ENCODE peak calls at places on chromosomes 2 and 18, in five cellular contexts. K is GM12865, Q is gastrocnemius medialis, T is keratinocyte, E is kidney epithelial cell. P is an unnamed sample.

GRCh38 chr2:8086342-8086741 is 595.5 kb upstream of the ID2 start:
- DNase-seq in K (no peak), Q (no peak), T (no peak), E (no peak), P (no peak)

GRCh38 chr2:173171924-173172643 is 96.4 kb downstream of the MAP3K20 start:
- DNase-seq in K (no peak), Q (no peak), T (no peak), E (no peak), P (no peak)

GRCh38 chr18:46171331-46171730 is 67.1 kb downstream of the HAUS1 start:
- DNase-seq in K (no peak), Q (no peak), T (no peak), E (no peak), P (no peak)

GRCh38 chr2:39625193-39625926 is 40.4 kb upstream of the TMEM178A start:
- DNase-seq in K (no peak), Q (no peak), T (no peak), E (no peak), P (no peak)

GRCh38 chr2:21372654-21373053 is 248.9 kb downstream of the TDRD15 start:
- DNase-seq in K (peak), Q (no peak), T (no peak), E (no peak), P (no peak)

GRCh38 chr2:24818721-24819167 is 25.5 kb downstream of the CENPO start:
- DNase-seq in K (no peak), Q (no peak), T (no peak), E (no peak), P (no peak)

GRCh38 chr18:78924301-78925192 is 55.1 kb upstream of the SALL3 start:
- DNase-seq in K (no peak), Q (no peak), T (no peak), E (no peak), P (no peak)

GRCh38 chr2:156021326-156022040 is 311.0 kb downstream of the NR4A2 start:
- DNase-seq in K (no peak), Q (no peak), T (no peak), E (no peak), P (no peak)

GRCh38 chr2:24873619-24874018 is 46.4 kb downstream of the ADCY3 start:
- DNase-seq in K (no peak), Q (no peak), T (no peak), E (no peak), P (no peak)

GRCh38 chr2:70087703-70088507 is 628 bp downstream of the PCBP1 start:
- DNase-seq in K (peak), Q (peak), T (peak), E (no peak), P (no peak)

GRCh38 chr2:216064014-216064630 is 17.5 kb downstream of the PECR start:
- DNase-seq in K (no peak), Q (no peak), T (no peak), E (no peak), P (no peak)

GRCh38 chr2:109031481-109032228 is 42.6 kb upstream of the EDAR start:
- DNase-seq in K (peak), Q (no peak), T (no peak), E (no peak), P (no peak)

GRCh38 chr2:191901031-191901430 is 54.1 kb upstream of the CAVIN2 start:
- DNase-seq in K (no peak), Q (no peak), T (no peak), E (no peak), P (no peak)

GRCh38 chr18:13804305-13804704 is 19.6 kb upstream of the MC5R start:
- DNase-seq in K (peak), Q (no peak), T (no peak), E (no peak), P (no peak)

GRCh38 chr2:28175028-28175427 is 217.6 kb upstream of the FOSL2 start:
- DNase-seq in K (peak), Q (no peak), T (no peak), E (no peak), P (no peak)

GRCh38 chr2:224448236-224448635 is 46.3 kb upstream of the FAM124B start:
- DNase-seq in K (no peak), Q (no peak), T (no peak), E (no peak), P (no peak)

GRCh38 chr2:145593991-145594702 is 1074.2 kb upstream of the ZEB2 start:
- DNase-seq in K (no peak), Q (no peak), T (no peak), E (peak), P (peak)

GRCh38 chr18:12027046-12027445 is 45.7 kb downstream of the IMPA2 start:
- DNase-seq in K (no peak), Q (peak), T (peak), E (no peak), P (no peak)

GRCh38 chr2:96156011-96156820 is 11.0 kb upstream of the DUSP2 start:
- DNase-seq in K (peak), Q (no peak), T (no peak), E (no peak), P (no peak)

GRCh38 chr2:219486424-219486959 is 12.2 kb upstream of the GMPPA start:
- DNase-seq in K (no peak), Q (peak), T (no peak), E (no peak), P (no peak)

GRCh38 chr2:37847792-37848191 is 77.3 kb upstream of the RMDN2 start:
- DNase-seq in K (no peak), Q (no peak), T (no peak), E (no peak), P (no peak)

GRCh38 chr18:3340682-3341097 is 78.8 kb downstream of the MYL12B start:
- DNase-seq in K (no peak), Q (no peak), T (no peak), E (peak), P (peak)

GRCh38 chr18:75216212-75216925 is 5.8 kb downstream of the TSHZ1 start:
- DNase-seq in K (no peak), Q (no peak), T (no peak), E (no peak), P (no peak)

GRCh38 chr2:174722942-174723598 is 41.2 kb downstream of the CHRNA1 start:
- DNase-seq in K (no peak), Q (no peak), T (no peak), E (no peak), P (no peak)

GRCh38 chr2:205860146-205860545 is 177.8 kb downstream of the NRP2 start:
- DNase-seq in K (no peak), Q (no peak), T (no peak), E (no peak), P (no peak)

GRCh38 chr2:59025157-59025757 is 784.1 kb upstream of the FANCL start:
- DNase-seq in K (peak), Q (no peak), T (no peak), E (no peak), P (no peak)

GRCh38 chr2:117190856-117191255 is 623.6 kb upstream of the DDX18 start:
- DNase-seq in K (no peak), Q (no peak), T (no peak), E (no peak), P (no peak)

GRCh38 chr2:43356774-43357173 is 130.4 kb upstream of the ZFP36L2 start:
- DNase-seq in K (no peak), Q (no peak), T (no peak), E (no peak), P (no peak)

GRCh38 chr2:207879536-207879935 is 109.8 kb upstream of the FZD5 start:
- DNase-seq in K (no peak), Q (no peak), T (no peak), E (no peak), P (no peak)

GRCh38 chr2:101627284-101628049 is 70.0 kb upstream of the MAP4K4 start:
- DNase-seq in K (no peak), Q (no peak), T (no peak), E (no peak), P (no peak)

GRCh38 chr18:58611471-58612131 is 17.3 kb downstream of the ALPK2 start:
- DNase-seq in K (no peak), Q (no peak), T (no peak), E (peak), P (peak)

GRCh38 chr18:46068763-46069162 is 3.3 kb downstream of the PSTPIP2 start:
- DNase-seq in K (no peak), Q (no peak), T (no peak), E (no peak), P (no peak)

GRCh38 chr2:197281421-197281820 is 29.2 kb downstream of the ANKRD44 start:
- DNase-seq in K (no peak), Q (no peak), T (no peak), E (no peak), P (no peak)

GRCh38 chr2:12277305-12278034 is 439.3 kb upstream of the TRIB2 start:
- DNase-seq in K (no peak), Q (no peak), T (no peak), E (no peak), P (no peak)

GRCh38 chr2:55051026-55051866 is 995 bp upstream of the RTN4 start:
- DNase-seq in K (peak), Q (peak), T (peak), E (peak), P (peak)

GRCh38 chr2:55054476-55054875 is 4.2 kb upstream of the RTN4 start:
- DNase-seq in K (peak), Q (no peak), T (no peak), E (no peak), P (no peak)

GRCh38 chr2:55050133-55050994 is at the start of gene RTN4:
- DNase-seq in K (peak), Q (peak), T (peak), E (peak), P (peak)

GRCh38 chr2:55054076-55054475 is 3.8 kb upstream of the RTN4 start:
- DNase-seq in K (peak), Q (no peak), T (no peak), E (no peak), P (no peak)

DNA sequence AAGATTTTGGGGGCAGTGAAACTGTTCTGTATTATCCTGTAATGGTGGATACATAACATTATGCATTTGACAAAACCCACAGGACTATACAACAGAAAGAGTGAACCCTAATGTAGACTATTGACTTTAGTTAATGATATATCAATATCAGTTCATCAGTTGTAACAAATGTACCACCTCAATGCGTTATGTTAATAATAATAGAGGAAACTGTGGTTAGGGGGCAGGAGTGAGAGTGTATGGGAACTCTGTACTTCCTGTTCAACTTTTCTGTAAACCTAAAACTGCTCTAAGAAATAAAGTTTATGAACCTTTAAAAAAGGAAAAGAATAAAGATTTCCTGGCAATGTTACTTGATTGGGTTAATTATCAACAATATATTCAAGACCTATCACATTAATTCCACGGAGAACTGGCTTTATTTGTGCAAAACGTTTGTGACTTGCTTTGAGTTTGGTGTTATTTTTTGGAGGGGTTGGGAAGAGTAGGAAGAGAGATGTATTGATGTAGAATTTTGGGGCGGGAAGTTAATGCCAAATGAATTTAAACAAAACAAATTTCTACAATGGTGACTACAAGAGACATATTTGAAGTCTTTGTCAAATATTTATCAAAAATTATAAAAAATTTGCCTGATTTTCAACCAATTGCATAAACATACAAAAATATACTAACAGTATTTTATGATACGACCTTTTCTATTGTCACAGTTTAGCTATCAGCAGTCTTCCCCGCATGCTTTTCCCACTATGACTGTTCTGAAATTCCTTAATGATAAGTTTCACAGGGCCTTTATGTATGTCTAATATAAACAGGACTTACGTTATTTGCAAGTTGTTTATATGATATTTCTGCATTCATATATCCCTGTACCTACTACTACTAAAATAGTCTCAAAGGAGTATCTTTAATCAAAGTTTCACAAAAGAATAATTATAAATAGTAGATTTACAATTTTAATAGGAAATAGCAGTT is 2.1 kb upstream of the RTN4 start:
- DNase-seq in K (no peak), Q (no peak), T (no peak), E (no peak), P (no peak)
- TF ChIP-seq CTCF in K (no peak), Q (no peak), T (no peak), E (no peak), P (no peak)

DNA sequence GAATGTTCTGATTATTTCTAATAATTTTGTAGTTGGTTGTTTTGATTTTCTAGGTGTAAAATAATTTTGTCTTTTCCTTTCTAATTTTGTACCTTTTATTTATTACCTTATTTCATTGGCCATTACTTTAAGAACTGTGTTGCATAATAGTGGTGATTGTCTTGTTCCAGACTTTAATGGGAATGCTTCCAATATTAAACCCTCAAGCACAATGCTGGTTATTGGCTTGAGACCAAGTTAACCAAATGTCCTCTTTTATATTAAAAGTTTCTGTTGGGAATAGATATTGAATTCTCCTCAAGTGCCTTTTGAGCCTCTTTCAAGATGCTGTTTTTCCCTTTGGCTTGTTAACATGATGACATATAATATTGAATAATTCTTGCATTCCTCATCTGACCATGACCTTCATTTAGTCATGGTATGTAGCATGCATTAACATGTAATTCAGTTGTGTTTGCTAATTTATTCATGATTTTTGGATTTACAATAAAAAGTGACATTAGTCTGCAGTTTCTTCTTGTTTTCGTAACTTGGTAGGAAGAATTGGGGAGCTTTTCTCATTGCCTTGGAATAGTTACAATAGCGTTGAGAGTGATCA is 141.7 kb downstream of the DIS3L2 start:
- DNase-seq in K (no peak), Q (no peak), T (no peak), E (no peak), P (no peak)
- TF ChIP-seq CTCF in K (no peak), Q (no peak), T (no peak), E (no peak), P (no peak)

DNA sequence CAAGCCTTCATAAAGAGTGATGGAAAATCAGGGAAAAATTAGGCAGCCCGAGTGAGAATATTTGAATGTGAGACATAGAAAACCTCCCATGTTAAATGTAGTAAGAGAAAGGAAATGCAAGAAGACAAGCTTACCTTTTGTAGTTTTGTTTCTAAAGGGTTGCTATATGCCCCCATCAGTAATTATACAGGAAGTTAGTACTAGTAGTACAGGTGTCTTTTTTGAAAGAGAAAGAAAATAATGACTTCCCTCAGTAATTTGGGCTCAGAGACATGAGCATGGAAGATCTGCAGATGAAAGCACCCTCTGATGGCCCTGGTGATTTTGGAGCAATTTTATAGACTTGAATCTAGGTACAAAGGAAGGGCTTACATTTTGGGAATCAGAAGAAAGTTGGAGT is 80.8 kb downstream of the RHBDD1 start:
- DNase-seq in K (peak), Q (no peak), T (no peak), E (no peak), P (no peak)
- TF ChIP-seq CTCF in K (no peak), Q (no peak), T (no peak), E (no peak), P (no peak)

GRCh38 chr2:231716641-231717280 is 8.4 kb downstream of the PTMA start:
- DNase-seq in K (peak), Q (no peak), T (no peak), E (no peak), P (no peak)

GRCh38 chr2:231714639-231715498 is 6.5 kb downstream of the PTMA start:
- DNase-seq in K (peak), Q (peak), T (no peak), E (no peak), P (no peak)

GRCh38 chr2:231713738-231714638 is 5.7 kb downstream of the PTMA start:
- DNase-seq in K (peak), Q (peak), T (no peak), E (no peak), P (no peak)

GRCh38 chr2:231715988-231716616 is 7.8 kb downstream of the PTMA start:
- DNase-seq in K (peak), Q (no peak), T (no peak), E (no peak), P (no peak)

GRCh38 chr2:231715499-231715837 is 7.1 kb downstream of the PTMA start:
- DNase-seq in K (no peak), Q (no peak), T (no peak), E (no peak), P (no peak)
- TF ChIP-seq CTCF in K (no peak), Q (peak), T (no peak), E (no peak), P (no peak)

DNA sequence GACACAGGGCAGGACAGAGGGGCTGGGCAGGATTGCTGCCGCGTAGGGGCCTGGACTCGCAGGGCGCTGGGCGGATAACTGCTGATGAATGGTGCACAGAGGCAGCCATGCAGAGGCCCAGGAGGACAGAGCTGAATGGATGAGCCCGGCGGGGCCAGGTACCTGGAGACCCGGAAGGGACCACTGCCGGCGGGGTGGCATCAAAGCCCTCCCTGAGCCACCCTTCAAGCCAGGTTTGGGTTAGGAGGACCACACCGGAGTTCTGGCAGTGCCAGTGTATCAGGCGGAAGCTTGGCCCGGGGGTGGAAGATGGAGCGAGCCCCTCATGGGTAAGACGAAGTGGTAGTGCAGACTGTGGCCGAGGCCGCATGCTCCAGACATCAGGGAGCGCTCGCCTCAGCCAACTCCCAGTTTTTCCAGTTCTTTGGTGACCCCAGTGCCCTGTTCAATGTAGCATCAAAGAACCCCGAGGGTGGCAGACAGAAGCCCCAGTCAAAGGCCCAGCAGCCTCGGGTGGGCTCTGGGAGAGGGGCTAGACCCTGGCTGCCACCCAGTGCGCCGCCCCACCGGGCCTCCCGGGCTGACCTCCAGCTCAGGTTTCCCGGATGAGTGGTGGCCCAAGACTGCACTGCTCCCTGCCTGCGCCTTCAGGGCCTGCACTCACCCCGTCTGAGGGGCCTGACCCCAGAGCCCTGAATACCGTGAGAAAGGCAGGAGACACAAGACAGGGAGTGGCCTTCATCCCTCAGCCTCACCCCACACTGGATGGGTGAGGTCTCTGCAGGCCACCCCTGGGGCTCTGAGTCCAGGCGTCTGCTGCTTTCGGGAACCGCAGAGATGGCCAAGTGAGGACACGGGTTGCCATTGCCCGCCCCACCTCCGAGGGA is 50.9 kb downstream of the ACAA2 start:
- DNase-seq in K (no peak), Q (no peak), T (no peak), E (no peak), P (no peak)
- TF ChIP-seq CTCF in K (no peak), Q (no peak), T (no peak), E (peak), P (no peak)

DNA sequence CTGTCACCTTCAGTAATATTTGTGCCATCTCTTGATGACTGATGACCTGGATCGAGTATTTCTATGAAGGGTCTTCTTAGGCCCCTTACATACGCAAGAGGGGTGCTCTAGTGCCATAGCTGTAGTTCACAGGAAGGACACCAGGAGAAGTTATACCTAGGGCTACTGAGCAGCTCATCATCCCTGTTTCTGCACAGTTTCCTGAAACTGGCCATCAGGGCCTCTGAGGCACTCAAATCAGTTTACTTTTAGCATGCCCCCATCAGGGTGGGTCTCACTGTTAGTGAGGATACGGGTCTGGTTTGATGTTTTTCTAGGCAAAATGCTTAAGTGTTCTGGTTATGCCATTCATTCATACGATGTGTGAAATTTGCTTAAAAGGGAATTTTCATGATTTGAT is 20.0 kb upstream of the FBLN7 start:
- DNase-seq in K (no peak), Q (no peak), T (no peak), E (no peak), P (no peak)
- TF ChIP-seq CTCF in K (no peak), Q (no peak), T (peak), E (peak), P (peak)

GRCh38 chr2:1590611-1591460 is 153.5 kb downstream of the PXDN start:
- DNase-seq in K (no peak), Q (no peak), T (no peak), E (no peak), P (no peak)
- TF ChIP-seq CTCF in K (no peak), Q (no peak), T (no peak), E (no peak), P (peak)

GRCh38 chr2:142989276-142990204 is 112.1 kb downstream of the KYNU start:
- DNase-seq in K (peak), Q (no peak), T (no peak), E (no peak), P (no peak)
- TF ChIP-seq CTCF in K (peak), Q (no peak), T (peak), E (peak), P (peak)

GRCh38 chr2:15665067-15665942 is 73.6 kb downstream of the DDX1 start:
- DNase-seq in K (no peak), Q (no peak), T (no peak), E (no peak), P (no peak)
- TF ChIP-seq CTCF in K (no peak), Q (no peak), T (no peak), E (no peak), P (peak)